ENCODE peak calls at places on chromosomes 1 and 21, in ten cellular contexts. H is pons; U is naive thymus-derived CD4-positive, alpha-beta T cell; O is left lung; L is stimulated activated CD4-positive, alpha-beta T cell treated with anti-CD3 and anti-CD28 coated beads, TNF-alpha, amount 100 ng/mL, for 1 hour; N is stomach; A is endothelial cell; R is MM.1S; E is Jurkat, Clone E6-1; J is GM12891. V is an unnamed sample.

GRCh38 chr1:26536081-26536480 is 6.5 kb downstream of the RPS6KA1 start:
- DNase-seq in R (no peak), U (no peak), L (no peak), A (no peak), J (no peak), H (no peak), O (no peak), E (no peak), N (no peak), V (no peak)

GRCh38 chr1:11960276-11960675 is 20.0 kb upstream of the MFN2 start:
- DNase-seq in R (no peak), E (no peak), A (no peak), N (no peak), U (no peak), J (no peak), L (no peak), O (no peak), H (no peak), V (no peak)

GRCh38 chr1:43349594-43350306 is 9.0 kb upstream of the CDC20 start:
- DNase-seq in J (no peak), N (no peak), L (no peak), U (no peak), E (no peak), A (no peak), O (no peak), R (peak; percentile 10), H (no peak), V (peak; percentile 31)

GRCh38 chr1:173489149-173489600 is 12.0 kb downstream of the PRDX6 start:
- DNase-seq in N (no peak), H (no peak), J (no peak), E (no peak), L (no peak), O (no peak), R (no peak), U (no peak), A (peak; percentile 8), V (no peak)

GRCh38 chr21:31459457-31459856 is 115.4 kb upstream of the TIAM1 start:
- DNase-seq in O (no peak), A (peak; percentile 26), E (no peak), J (no peak), N (no peak), L (no peak), U (no peak), R (no peak), H (peak; percentile 65), V (no peak)

GRCh38 chr1:54249798-54250497 is 50.0 kb downstream of the MRPL37 start:
- DNase-seq in U (no peak), N (no peak), L (no peak), E (no peak), J (no peak), A (no peak), O (no peak), H (no peak), R (no peak), V (no peak)

GRCh38 chr1:201582261-201582951 is 43.5 kb downstream of the NAV1 start:
- DNase-seq in A (no peak), E (no peak), N (peak; percentile 42), O (no peak), U (no peak), J (no peak), H (no peak), L (no peak), R (no peak), V (no peak)

GRCh38 chr1:66752000-66752592 is at the start of gene DYNLT5:
- DNase-seq in U (no peak), R (no peak), L (no peak), J (no peak), N (peak; percentile 32), A (peak; percentile 78), O (peak; percentile 92), E (no peak), H (peak; percentile 41), V (peak; percentile 29)

GRCh38 chr21:41012425-41012824 is 155.5 kb upstream of the BACE2 start:
- DNase-seq in R (no peak), H (no peak), E (no peak), J (no peak), O (no peak), L (no peak), A (no peak), N (no peak), U (no peak), V (no peak)

GRCh38 chr1:53618218-53619087 is 120.5 kb downstream of the GLIS1 start:
- DNase-seq in O (no peak), R (no peak), E (no peak), U (no peak), J (no peak), A (no peak), H (no peak), N (peak; percentile 11), L (no peak), V (no peak)

GRCh38 chr1:6621429-6622391 is 3.0 kb upstream of the THAP3 start:
- DNase-seq in O (no peak), A (no peak), N (no peak), L (no peak), J (no peak), U (no peak), R (no peak), H (no peak), E (no peak), V (no peak)

GRCh38 chr1:30284226-30284625 is 439.2 kb downstream of the MATN1 start:
- DNase-seq in J (no peak), R (no peak), N (no peak), E (no peak), L (no peak), O (no peak), U (no peak), H (no peak), A (no peak), V (no peak)